ENCODE peak calls at places on chromosomes 12 and 14, in seven cellular contexts. F is stimulated activated CD4-positive, alpha-beta T cell treated with anti-CD3 and anti-CD28 coated beads, Interleukin-15, amount 100 ng/mL, for 1 hour; B is activated T-cell treated with anti-CD3 and anti-CD28 coated beads for 48 hours; Z is Calu3; G is EL; X is HCT116; M is iris pigment epithelial cell. Y is an unnamed sample.

GRCh38 chr14:22449612-22449930 is 139.5 kb downstream of the DAD1 start:
- DNase-seq in X (no peak), F (no peak), B (no peak), M (no peak), Z (no peak), G (no peak), Y (no peak)

GRCh38 chr14:91899213-91899612 is 31.9 kb upstream of the TC2N start:
- DNase-seq in X (no peak), F (no peak), M (no peak), G (no peak), Z (peak), B (no peak), Y (no peak)

GRCh38 chr12:60830381-60830780 is 1234.6 kb downstream of the SLC16A7 start:
- DNase-seq in F (no peak), Z (no peak), G (no peak), M (peak), B (no peak), X (no peak), Y (peak)

GRCh38 chr12:113889076-113889475 is 77.0 kb downstream of the RBM19 start:
- DNase-seq in G (peak), B (no peak), F (no peak), X (no peak), Z (no peak), M (peak), Y (no peak)

GRCh38 chr14:49999216-49999761 is 106.4 kb downstream of the ARF6 start:
- DNase-seq in F (peak), X (peak), Z (peak), M (peak), B (peak), G (peak), Y (peak)

GRCh38 chr14:54085841-54086240 is 129.2 kb upstream of the BMP4 start:
- DNase-seq in G (peak), B (no peak), Z (no peak), X (no peak), M (no peak), F (no peak), Y (no peak)

GRCh38 chr12:188910-189621 is 24.9 kb downstream of the SLC6A12 start:
- DNase-seq in X (no peak), F (peak), M (peak), B (peak), Z (peak), G (peak), Y (peak)

GRCh38 chr14:59450716-59451115 is 14.5 kb downstream of the GPR135 start:
- DNase-seq in Z (no peak), G (no peak), F (no peak), M (no peak), X (no peak), B (no peak), Y (no peak)

GRCh38 chr14:95531473-95531872 is 3.4 kb upstream of the GLRX5 start:
- DNase-seq in M (peak), B (no peak), Z (no peak), F (no peak), X (no peak), G (peak), Y (peak)

GRCh38 chr14:39212034-39212433 is 21.7 kb upstream of the MIA2 start:
- DNase-seq in M (no peak), F (no peak), X (no peak), G (peak), Z (peak), B (no peak), Y (peak)

GRCh38 chr14:24629521-24629920 is 4.5 kb downstream of the GZMB start:
- DNase-seq in Z (no peak), X (no peak), G (no peak), B (no peak), F (no peak), M (no peak), Y (no peak)

Y was measured in HCEC 1CT.